ENCODE peak calls at places on chromosome 2, in five cellular contexts. A is endodermal cell, X is fibroblast of gingiva, I is A549, V is anterior cingulate cortex. K is an unnamed sample.
A peak's percentile ranks its signal among the peaks of the same experiment; 100 is the strongest.

GRCh38 chr2:201600906-201601305 is 42.4 kb downstream of the TMEM237 start:
- DNase-seq in A (no peak), X (no peak), I (no peak), V (no peak), K (no peak)

GRCh38 chr2:45024600-45025291 is 15.5 kb upstream of the SIX2 start:
- DNase-seq in A (no peak), X (peak; percentile 97), I (peak; percentile 89), V (no peak), K (peak; percentile 62)

GRCh38 chr2:180699657-180700361 is 280.6 kb upstream of the UBE2E3 start:
- DNase-seq in A (peak; percentile 52), X (no peak), I (no peak), V (no peak), K (no peak)

GRCh38 chr2:39568116-39568515 is 97.6 kb upstream of the TMEM178A start:
- DNase-seq in A (no peak), X (no peak), I (no peak), V (no peak), K (no peak)

GRCh38 chr2:12602661-12603060 is 114.1 kb upstream of the TRIB2 start:
- DNase-seq in A (no peak), X (peak; percentile 63), I (no peak), V (no peak), K (no peak)

GRCh38 chr2:9238927-9239326 is 32.3 kb downstream of the ASAP2 start:
- DNase-seq in A (peak; percentile 9), X (peak; percentile 35), I (no peak), V (no peak), K (no peak)

GRCh38 chr2:36613801-36614200 is 15.8 kb upstream of the FEZ2 start:
- DNase-seq in A (no peak), X (no peak), I (no peak), V (no peak), K (no peak)

GRCh38 chr2:199779589-199779988 is 71.4 kb downstream of the FTCDNL1 start:
- DNase-seq in A (no peak), X (no peak), I (no peak), V (no peak), K (no peak)

GRCh38 chr2:109066501-109066900 is 62.5 kb upstream of the SH3RF3 start:
- DNase-seq in A (no peak), X (no peak), I (no peak), V (no peak), K (no peak)

GRCh38 chr2:72112981-72113846 is 34.4 kb downstream of the CYP26B1 start:
- DNase-seq in A (no peak), X (no peak), I (no peak), V (no peak), K (no peak)

GRCh38 chr2:225512873-225513580 is 113.5 kb downstream of the NYAP2 start:
- DNase-seq in A (no peak), X (no peak), I (peak; percentile 53), V (no peak), K (no peak)

GRCh38 chr2:235493402-235493774 is 455 bp upstream of the AGAP1 start:
- DNase-seq in A (no peak), X (no peak), I (peak; percentile 43), V (no peak), K (no peak)

GRCh38 chr2:181169459-181169858 is 189.1 kb downstream of the UBE2E3 start:
- DNase-seq in A (no peak), X (no peak), I (no peak), V (no peak), K (no peak)

GRCh38 chr2:171595896-171596295 is 73.6 kb downstream of the CYBRD1 start:
- DNase-seq in A (no peak), X (peak; percentile 79), I (peak; percentile 36), V (no peak), K (no peak)